ENCODE peak calls at places on chromosome X, in four cellular contexts. W is adrenal gland, B is psoas muscle, J is colonic mucosa. Y is an unnamed sample. For H3K4me1, the result is how much of the 10 kb centered on the place peaks cover.

GRCh38 chrX:149493567-149494562 is 11.2 kb downstream of the IDS start:
- DNase-seq in W (no peak), J (no peak), B (no peak), Y (peak)

GRCh38 chrX:134236690-134237362 is at the start of gene CCDC160:
- DNase-seq in B (peak), W (peak), J (peak), Y (peak)

GRCh38 chrX:24231169-24231568 is 81.6 kb downstream of the ZFX start:
- DNase-seq in B (no peak), J (no peak), W (peak), Y (peak)

GRCh38 chrX:133658244-133658911 is 243.1 kb upstream of the GPC4 start:
- DNase-seq in B (no peak), W (no peak), J (no peak), Y (no peak)

GRCh38 chrX:42930951-42931350 is 153.0 kb upstream of the PPP1R2C start:
- DNase-seq in W (no peak), B (no peak), J (no peak), Y (no peak)

GRCh38 chrX:34810911-34811310 is 131.7 kb upstream of the FAM47B start:
- DNase-seq in J (no peak), B (no peak), W (no peak), Y (no peak)

GRCh38 chrX:102837843-102838242 is 99.2 kb upstream of the RAB40AL start:
- DNase-seq in J (no peak), W (no peak), B (no peak), Y (no peak)

GRCh38 chrX:47879447-47879846 is 42.7 kb downstream of the ZNF81 start:
- DNase-seq in W (no peak), B (no peak), J (no peak), Y (no peak)

GRCh38 chrX:15350329-15350996 is 15.1 kb upstream of the PIGA start:
- DNase-seq in B (no peak), W (no peak), J (no peak), Y (no peak)
- TF ChIP-seq CTCF in B (no peak), W (no peak), J (no peak), Y (no peak)

DNA sequence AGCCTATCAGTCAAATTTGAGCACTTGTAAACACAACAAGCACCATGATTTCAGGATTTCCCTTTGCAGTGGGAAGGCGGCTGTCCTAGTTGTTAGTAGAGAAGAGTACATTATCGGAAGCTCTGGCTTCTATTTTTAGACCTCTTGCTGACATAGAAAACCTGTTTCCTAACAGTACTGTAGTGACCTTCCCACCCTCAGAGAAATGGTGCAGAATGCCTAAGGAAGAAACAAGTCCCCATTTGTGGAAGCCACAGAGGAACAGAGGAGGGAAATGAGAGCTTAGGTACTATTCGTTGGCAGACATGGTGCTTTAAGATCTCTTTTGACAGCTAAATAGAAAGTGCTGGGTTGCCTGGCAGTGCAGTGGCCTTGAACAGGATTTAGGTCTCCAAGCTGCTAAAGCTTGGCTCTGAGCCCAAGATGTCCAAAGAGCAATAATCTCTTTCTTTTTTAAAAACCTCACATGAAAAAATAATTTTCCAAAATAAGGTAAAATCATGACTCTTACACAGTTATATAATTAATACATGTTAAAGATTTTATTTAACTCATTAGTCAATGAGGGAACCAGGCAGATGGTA is 24.9 kb downstream of the GLRA2 start:
- DNase-seq in B (no peak), J (no peak), W (peak), Y (no peak)
- H3K4me1 ChIP-seq in B (under half), J (under half), W (under half), Y (under half)

DNA sequence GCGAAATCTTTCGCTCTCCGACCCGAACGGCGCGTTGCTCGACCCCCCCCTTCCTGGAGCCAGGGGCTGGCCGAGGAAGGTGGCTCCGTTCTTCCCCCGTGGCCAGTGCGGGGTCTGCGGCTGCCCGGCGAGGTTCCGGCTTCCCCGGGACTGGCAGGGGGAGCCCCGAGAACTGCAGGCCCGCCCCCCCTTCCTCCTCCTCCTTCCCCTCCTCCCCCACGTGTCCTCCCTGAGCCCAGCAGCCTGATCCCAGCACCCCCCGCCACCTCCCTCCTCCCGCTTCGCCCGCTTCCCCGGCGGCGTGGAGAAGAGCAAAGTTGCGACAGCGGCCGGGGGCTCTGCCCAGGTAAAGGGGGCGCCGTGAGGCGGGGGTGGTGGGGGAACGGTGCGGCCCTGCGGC is 2.4 kb upstream of the BCORL1 start:
- DNase-seq in B (peak), W (peak), J (peak), Y (peak)
- H3K4me3 ChIP-seq in B (no peak), W (no peak), J (no peak), Y (no peak)

GRCh38 chrX:140087865-140088264 is 122.5 kb upstream of the CXorf66 start:
- DNase-seq in J (no peak), B (no peak), W (no peak), Y (no peak)
- TF ChIP-seq CTCF in J (no peak), B (no peak), W (no peak), Y (no peak)

GRCh38 chrX:129741880-129742758 is 3.3 kb downstream of the XPNPEP2 start:
- DNase-seq in W (no peak), J (no peak), B (no peak), Y (no peak)

GRCh38 chrX:129744881-129745321 is 6.1 kb downstream of the XPNPEP2 start:
- DNase-seq in J (no peak), W (no peak), B (no peak), Y (no peak)

GRCh38 chrX:129747533-129747932 is 8.8 kb downstream of the XPNPEP2 start:
- DNase-seq in W (no peak), B (peak), J (no peak), Y (no peak)

GRCh38 chrX:129739591-129739990 is 812 bp downstream of the XPNPEP2 start:
- DNase-seq in W (no peak), B (no peak), J (no peak), Y (no peak)

DNA sequence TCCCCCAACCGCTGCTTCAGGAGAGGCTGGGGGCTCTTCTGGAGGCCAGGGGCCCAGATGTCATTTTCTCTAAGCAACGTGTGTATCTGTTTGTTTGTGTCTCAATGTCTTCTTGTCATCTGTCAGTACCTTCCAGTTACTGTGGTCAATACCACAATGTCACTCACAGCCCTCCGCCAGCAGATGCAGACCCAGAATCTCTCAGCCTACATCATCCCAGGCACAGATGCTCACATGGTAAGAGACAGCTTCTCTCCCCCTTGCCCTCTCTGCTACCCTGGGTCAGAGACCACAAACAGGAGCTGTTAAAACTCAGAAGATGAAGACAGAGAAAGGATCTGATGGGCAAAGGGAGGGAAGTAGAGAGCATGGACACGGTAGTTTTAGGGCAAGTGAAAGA is 5.1 kb downstream of the XPNPEP2 start:
- DNase-seq in W (no peak), B (no peak), J (no peak), Y (no peak)
- H3K4me1 ChIP-seq in W (under half), B (under half), J (under half), Y (under half)

GRCh38 chrX:38806875-38807601 is 5.8 kb downstream of the MID1IP1 start:
- DNase-seq in B (no peak), W (no peak), J (no peak), Y (no peak)

GRCh38 chrX:38807873-38808272 is 6.6 kb downstream of the MID1IP1 start:
- DNase-seq in J (no peak), B (no peak), W (no peak), Y (no peak)

GRCh38 chrX:38805294-38806053 is 4.2 kb downstream of the MID1IP1 start:
- DNase-seq in J (peak), B (peak), W (peak), Y (peak)

GRCh38 chrX:38804481-38805293 is 3.4 kb downstream of the MID1IP1 start:
- DNase-seq in W (peak), J (no peak), B (peak), Y (peak)

GRCh38 chrX:38806054-38806389 is 4.8 kb downstream of the MID1IP1 start:
- DNase-seq in B (no peak), J (no peak), W (peak), Y (no peak)
- H3K4me3 ChIP-seq in B (peak), J (peak), W (peak), Y (no peak)

GRCh38 chrX:138031715-138032114 is 465.8 kb downstream of the ZIC3 start:
- DNase-seq in B (no peak), J (no peak), W (no peak), Y (no peak)

GRCh38 chrX:138034136-138034535 is 468.2 kb downstream of the ZIC3 start:
- DNase-seq in W (no peak), B (no peak), J (no peak), Y (no peak)

DNA sequence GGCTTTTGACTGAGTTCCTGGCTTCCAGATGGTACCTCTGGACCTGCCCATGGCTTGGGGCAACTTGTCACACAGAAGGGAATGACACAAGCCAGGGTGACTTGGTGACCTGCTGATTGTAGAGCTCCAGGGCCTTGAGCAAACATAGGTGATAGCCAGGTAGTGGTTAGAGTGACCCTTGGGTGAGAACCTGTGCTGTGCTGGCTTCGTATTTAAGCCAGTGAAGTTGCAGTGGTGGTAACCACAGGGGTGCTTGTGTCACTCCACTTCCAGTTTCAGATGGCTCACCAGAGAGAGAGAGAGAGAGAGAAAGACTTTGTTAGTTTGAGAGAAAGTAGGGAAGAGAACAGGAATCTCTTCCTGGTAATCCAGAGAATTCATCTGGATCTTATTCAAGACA is 471.6 kb downstream of the ZIC3 start:
- DNase-seq in J (no peak), W (no peak), B (no peak), Y (no peak)
- TF ChIP-seq CTCF in J (no peak), W (no peak), B (no peak), Y (no peak)

GRCh38 chrX:19752043-19752442 is 135.4 kb downstream of the SH3KBP1 start:
- DNase-seq in B (no peak), J (no peak), W (no peak), Y (no peak)
- H3K4me1 ChIP-seq in B (under half), J (under half), W (under half), Y (under half)

DNA sequence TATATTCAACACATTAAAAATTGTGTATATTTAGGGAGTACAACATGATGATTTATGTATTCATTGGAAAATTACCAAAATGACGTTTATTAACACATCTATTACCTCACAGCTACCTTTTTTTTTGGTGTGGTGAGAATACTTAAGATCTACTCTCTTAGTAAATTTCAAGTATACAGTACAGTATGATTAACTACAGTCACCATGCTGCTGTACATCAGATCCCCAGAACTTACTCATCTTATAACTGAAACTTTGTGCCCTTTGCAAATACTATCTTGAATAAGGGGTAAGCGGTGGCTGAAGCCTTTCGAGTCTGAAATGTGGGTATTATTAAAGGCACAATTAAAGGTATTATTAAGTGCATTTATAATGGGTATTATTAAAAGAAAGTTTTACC is 976 bp downstream of the PHKA1 start:
- DNase-seq in W (no peak), J (no peak), B (no peak), Y (no peak)
- H3K4me3 ChIP-seq in W (peak), J (peak), B (peak), Y (no peak)